ENCODE peak calls at places on chromosomes 4 and X, in four cellular contexts. K is pancreas, N is IMR-90, D is spleen. L is an unnamed sample. For H3K4me1, the result is how much of the 10 kb centered on the place peaks cover.

GRCh38 chr4:186020793-186021407 is 48.1 kb upstream of the TLR3 start:
- DNase-seq in N (no peak), K (no peak), D (no peak), L (no peak)

GRCh38 chr4:85520765-85521749 is 46.1 kb downstream of the ARHGAP24 start:
- DNase-seq in D (no peak), N (no peak), K (no peak), L (no peak)

GRCh38 chr4:97938141-97938540 is 205.1 kb downstream of the STPG2 start:
- DNase-seq in K (no peak), D (no peak), N (no peak), L (no peak)

GRCh38 chrX:20067709-20068315 is 48.9 kb downstream of the MAP7D2 start:
- DNase-seq in N (peak), D (no peak), K (peak), L (peak)

GRCh38 chr4:3341760-3342159 is 48.9 kb downstream of the RGS12 start:
- DNase-seq in D (no peak), N (no peak), K (no peak), L (no peak)

GRCh38 chrX:48520976-48521352 is 644 bp upstream of the EBP start:
- DNase-seq in N (no peak), D (no peak), K (no peak), L (no peak)

GRCh38 chr4:30952526-30953219 is 232.5 kb downstream of the PCDH7 start:
- DNase-seq in K (no peak), N (no peak), D (no peak), L (no peak)

GRCh38 chr4:67929447-67929846 is 33.8 kb downstream of the TMPRSS11A start:
- DNase-seq in D (no peak), N (peak), K (no peak), L (no peak)

GRCh38 chr4:107619731-107620130 is 100.3 kb downstream of the PAPSS1 start:
- DNase-seq in K (no peak), N (no peak), D (no peak), L (no peak)

GRCh38 chrX:8987672-8988250 is 46.2 kb downstream of the FAM9B start:
- DNase-seq in N (no peak), K (no peak), D (peak), L (no peak)

GRCh38 chrX:13029831-13030771 is 14.3 kb downstream of the FAM9C start:
- DNase-seq in N (no peak), K (no peak), D (no peak), L (no peak)

GRCh38 chrX:109886122-109886761 is 116.7 kb upstream of the TMEM164 start:
- DNase-seq in K (peak), D (no peak), N (peak), L (peak)

GRCh38 chr4:176210579-176211296 is 15.4 kb upstream of the SPATA4 start:
- DNase-seq in K (no peak), D (no peak), N (no peak), L (no peak)

GRCh38 chrX:133999013-133999705 is 13.8 kb upstream of the GPC3 start:
- DNase-seq in N (no peak), D (no peak), K (no peak), L (no peak)

GRCh38 chr4:2101346-2102044 is 42.4 kb downstream of the NAT8L start:
- DNase-seq in D (no peak), N (peak), K (no peak), L (no peak)

GRCh38 chrX:134374294-134374693 is 85.7 kb upstream of the HPRT1 start:
- DNase-seq in D (no peak), N (no peak), K (no peak), L (no peak)

GRCh38 chr4:133839326-133839725 is 362.3 kb downstream of the PABPC4L start:
- DNase-seq in K (no peak), N (peak), D (no peak), L (no peak)

GRCh38 chrX:119495734-119496520 is 27.7 kb downstream of the SLC25A5 start:
- DNase-seq in D (no peak), N (no peak), K (no peak), L (no peak)

GRCh38 chr4:83546796-83547195 is 10.9 kb downstream of the GPAT3 start:
- DNase-seq in K (no peak), N (no peak), D (no peak), L (no peak)

GRCh38 chrX:129696463-129697155 is 41.9 kb upstream of the APLN start:
- DNase-seq in K (no peak), D (no peak), N (no peak), L (no peak)

DNA sequence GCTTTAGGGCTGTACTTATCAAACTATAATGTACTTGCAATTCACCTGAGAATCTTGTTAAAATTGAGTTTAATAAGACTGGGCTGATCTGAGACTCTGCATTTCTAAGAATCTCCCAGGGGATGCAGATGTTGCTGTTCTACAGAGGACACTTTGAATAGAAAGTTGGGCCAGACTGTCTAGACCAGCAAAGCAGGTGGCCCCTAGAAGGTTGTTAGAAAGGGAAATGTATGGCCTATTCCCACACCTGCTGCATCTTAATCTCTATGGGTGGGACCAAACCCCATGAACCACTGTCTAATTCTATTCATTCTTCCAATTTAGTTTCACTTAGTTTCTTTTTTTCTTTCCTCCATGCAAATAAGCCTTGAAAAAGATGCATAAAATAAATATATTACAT is 413.2 kb upstream of the TECRL start:
- DNase-seq in D (no peak), N (no peak), K (no peak), L (no peak)
- H3K4me1 ChIP-seq in D (under half), N (under half), K (under half), L (under half)

GRCh38 chrX:153766098-153766817 is 2.2 kb downstream of the PLXNB3 start:
- DNase-seq in D (peak), K (no peak), N (peak), L (peak)

GRCh38 chrX:153765138-153766079 is 1.4 kb downstream of the PLXNB3 start:
- DNase-seq in K (peak), N (peak), D (peak), L (peak)

GRCh38 chrX:153763989-153764755 is at the start of gene PLXNB3:
- DNase-seq in D (peak), K (peak), N (peak), L (peak)

GRCh38 chrX:153763298-153763932 is 634 bp upstream of the PLXNB3 start:
- DNase-seq in D (peak), N (no peak), K (no peak), L (no peak)

GRCh38 chrX:153764786-153765137 is 713 bp downstream of the PLXNB3 start:
- DNase-seq in N (no peak), D (peak), K (no peak), L (peak)
- H3K27ac ChIP-seq in N (peak), D (peak), K (no peak), L (peak)

GRCh38 chr4:152643153-152644035 is 36.4 kb downstream of the TMEM154 start:
- DNase-seq in K (no peak), D (peak), N (no peak), L (peak)
- H3K4me3 ChIP-seq in K (no peak), D (no peak), N (no peak), L (no peak)

GRCh38 chr4:8230891-8231290 is 31.8 kb downstream of the SH3TC1 start:
- DNase-seq in K (no peak), D (no peak), N (peak), L (no peak)

GRCh38 chr4:8228319-8229250 is 29.5 kb downstream of the SH3TC1 start:
- DNase-seq in D (peak), K (peak), N (peak), L (peak)

GRCh38 chr4:8229341-8229975 is 30.4 kb downstream of the SH3TC1 start:
- DNase-seq in D (no peak), N (no peak), K (no peak), L (no peak)

GRCh38 chr4:8231551-8232049 is 32.5 kb downstream of the SH3TC1 start:
- DNase-seq in K (no peak), D (no peak), N (no peak), L (no peak)

DNA sequence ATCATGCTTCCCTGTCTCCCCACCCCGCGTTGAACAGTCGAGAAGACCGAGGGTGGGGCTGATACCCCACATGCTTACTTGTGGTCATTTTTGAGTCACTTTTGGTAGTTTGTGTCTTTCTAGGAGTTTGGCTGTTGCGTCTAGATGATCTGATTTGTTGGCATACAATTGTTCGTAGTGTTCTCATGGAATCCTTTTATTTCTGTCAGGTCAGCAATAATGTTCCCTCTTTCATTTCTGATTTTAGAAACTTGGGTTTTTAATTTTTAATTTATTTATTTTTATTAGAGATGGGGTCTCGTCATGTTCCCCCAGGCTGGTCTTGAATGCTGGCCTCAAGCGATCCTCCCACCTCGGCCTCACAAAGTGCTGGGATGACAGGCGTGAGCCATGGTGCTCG is 30.9 kb downstream of the SH3TC1 start:
- DNase-seq in D (no peak), N (no peak), K (no peak), L (no peak)
- H3K4me1 ChIP-seq in D (under half), N (under half), K (under half), L (under half)

GRCh38 chr4:4991541-4992099 is 27.6 kb downstream of the CYTL1 start:
- DNase-seq in D (no peak), K (no peak), N (no peak), L (no peak)

GRCh38 chr4:4992833-4993232 is 26.4 kb downstream of the CYTL1 start:
- DNase-seq in K (no peak), D (no peak), N (no peak), L (no peak)

GRCh38 chr4:4989083-4989622 is 30.1 kb downstream of the CYTL1 start:
- DNase-seq in K (no peak), N (no peak), D (no peak), L (no peak)

GRCh38 chr4:4990329-4990728 is 28.9 kb downstream of the CYTL1 start:
- DNase-seq in N (no peak), D (no peak), K (no peak), L (no peak)

GRCh38 chr4:4990857-4991540 is 28.3 kb downstream of the CYTL1 start:
- DNase-seq in K (peak), D (no peak), N (peak), L (no peak)
- H3K27ac ChIP-seq in K (no peak), D (peak), N (peak), L (no peak)

GRCh38 chr4:26085581-26085980 is 171.6 kb downstream of the SMIM20 start:
- DNase-seq in D (no peak), K (no peak), N (no peak), L (no peak)

GRCh38 chr4:26088433-26088928 is 174.5 kb downstream of the SMIM20 start:
- DNase-seq in D (no peak), K (no peak), N (peak), L (no peak)

GRCh38 chr4:26086621-26087068 is 172.6 kb downstream of the SMIM20 start:
- DNase-seq in D (no peak), N (no peak), K (no peak), L (no peak)

GRCh38 chr4:26084414-26084813 is 170.4 kb downstream of the SMIM20 start:
- DNase-seq in D (no peak), N (no peak), K (no peak), L (no peak)

DNA sequence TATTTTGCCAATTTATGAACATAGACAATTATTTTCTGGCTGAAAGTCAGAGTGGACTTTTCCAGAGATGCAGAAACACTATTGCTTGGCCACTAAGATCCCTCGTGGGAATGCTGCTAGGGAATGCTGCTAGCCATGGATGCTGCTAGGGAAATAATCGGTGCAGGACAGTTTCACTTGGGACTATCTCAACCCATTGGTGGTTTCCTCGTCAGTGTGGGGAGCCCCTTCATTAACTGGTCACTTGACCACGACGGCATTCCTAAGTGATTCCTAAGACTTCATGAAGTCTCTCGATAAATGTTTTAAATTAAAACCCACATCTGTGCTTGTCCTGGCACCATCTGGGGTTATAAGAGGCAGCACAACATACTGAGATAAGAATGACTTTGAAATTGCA is 173.1 kb downstream of the SMIM20 start:
- DNase-seq in N (peak), D (no peak), K (no peak), L (no peak)
- H3K4me3 ChIP-seq in N (no peak), D (no peak), K (no peak), L (no peak)

GRCh38 chr4:183173580-183174526 is 74.8 kb downstream of the WWC2 start:
- DNase-seq in N (peak), K (no peak), D (no peak), L (no peak)

GRCh38 chr4:183180096-183180495 is 81.0 kb downstream of the WWC2 start:
- DNase-seq in D (no peak), K (no peak), N (no peak), L (no peak)

GRCh38 chr4:183175631-183176232 is 76.7 kb downstream of the WWC2 start:
- DNase-seq in K (no peak), N (peak), D (no peak), L (no peak)

GRCh38 chr4:183178201-183178600 is 79.1 kb downstream of the WWC2 start:
- DNase-seq in K (no peak), D (no peak), N (no peak), L (no peak)

GRCh38 chr4:183177001-183177400 is 77.9 kb downstream of the WWC2 start:
- DNase-seq in D (no peak), K (no peak), N (no peak), L (no peak)
- H3K4me1 ChIP-seq in D (under half), K (under half), N (under half), L (under half)

DNA sequence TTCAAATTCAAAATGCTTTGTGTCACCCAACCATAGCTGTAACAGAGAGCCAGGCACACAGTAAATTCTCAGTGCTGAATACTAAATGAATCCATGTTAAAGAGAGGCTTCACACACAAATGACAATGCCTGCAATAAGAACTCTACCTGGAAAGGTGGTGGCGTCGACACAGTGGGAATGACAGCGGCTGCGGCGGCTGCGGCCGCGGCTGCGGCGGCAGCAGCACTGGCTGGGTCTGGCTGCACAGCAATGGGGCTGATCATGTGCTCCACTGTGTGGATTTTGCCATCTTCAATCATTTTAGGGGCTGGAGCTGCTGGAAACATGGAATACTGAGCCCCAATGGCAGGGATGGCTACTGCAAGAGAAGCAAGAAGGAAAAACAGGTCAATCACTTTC is 97.4 kb downstream of the CHRNA9 start:
- DNase-seq in D (no peak), K (no peak), N (no peak), L (no peak)
- H3K27ac ChIP-seq in D (no peak), K (no peak), N (no peak), L (no peak)

GRCh38 chr4:22235798-22236197 is 280.1 kb downstream of the ADGRA3 start:
- DNase-seq in K (no peak), N (no peak), D (no peak), L (no peak)

GRCh38 chr4:22237155-22237751 is 278.6 kb downstream of the ADGRA3 start:
- DNase-seq in K (peak), D (peak), N (peak), L (peak)

GRCh38 chr4:22240814-22241213 is 275.1 kb downstream of the ADGRA3 start:
- DNase-seq in K (no peak), N (no peak), D (no peak), L (no peak)

GRCh38 chr4:22238742-22239141 is 277.1 kb downstream of the ADGRA3 start:
- DNase-seq in N (no peak), K (no peak), D (no peak), L (no peak)

GRCh38 chr4:22237846-22238513 is 277.9 kb downstream of the ADGRA3 start:
- DNase-seq in D (no peak), N (no peak), K (no peak), L (no peak)
- H3K4me3 ChIP-seq in D (no peak), N (no peak), K (no peak), L (no peak)

GRCh38 chr4:55545681-55546632 is 752 bp downstream of the CLOCK start:
- DNase-seq in K (peak), D (peak), N (peak), L (peak)
- H3K4me1 ChIP-seq in K (under half), D (under half), N (under half), L (under half)

L was measured in lower lobe of right lung.